ENCODE peak calls at places on chromosome 14, in five cellular contexts. One of them, this sample, is unnamed.

GRCh38 chr14:35499180-35499579 is 34.8 kb upstream of the INSM2 start:
- DNase-seq in AG08396: no peak
- DNase-seq in activated CD4-positive, alpha-beta memory T cell treated with anti-CD3 and anti-CD28 coated beads for 36 hours: no peak
- DNase-seq in RKO: no peak
- DNase-seq in activated T-helper 9 cell treated with anti-CD3 and anti-CD28 coated beads, Interleukin-2, amount 50 U/mL, for 16 hours: no peak
- DNase-seq in this sample: no peak

GRCh38 chr14:57153286-57153685 is 115.4 kb downstream of the EXOC5 start:
- DNase-seq in RKO: no peak
- DNase-seq in activated CD4-positive, alpha-beta memory T cell treated with anti-CD3 and anti-CD28 coated beads for 36 hours: no peak
- DNase-seq in activated T-helper 9 cell treated with anti-CD3 and anti-CD28 coated beads, Interleukin-2, amount 50 U/mL, for 16 hours: no peak
- DNase-seq in AG08396: no peak
- DNase-seq in this sample: no peak

GRCh38 chr14:99633913-99634312 is 11.0 kb upstream of the HHIPL1 start:
- DNase-seq in RKO: no peak
- DNase-seq in AG08396: no peak
- DNase-seq in activated CD4-positive, alpha-beta memory T cell treated with anti-CD3 and anti-CD28 coated beads for 36 hours: no peak
- DNase-seq in activated T-helper 9 cell treated with anti-CD3 and anti-CD28 coated beads, Interleukin-2, amount 50 U/mL, for 16 hours: no peak
- DNase-seq in this sample: no peak

GRCh38 chr14:64113279-64113678 is 180.9 kb downstream of the ESR2 start:
- DNase-seq in AG08396: no peak
- DNase-seq in activated T-helper 9 cell treated with anti-CD3 and anti-CD28 coated beads, Interleukin-2, amount 50 U/mL, for 16 hours: no peak
- DNase-seq in activated CD4-positive, alpha-beta memory T cell treated with anti-CD3 and anti-CD28 coated beads for 36 hours: no peak
- DNase-seq in RKO: no peak
- DNase-seq in this sample: peak

GRCh38 chr14:101125719-101126375 is 222.3 kb upstream of the RTL1 start:
- DNase-seq in RKO: no peak
- DNase-seq in activated CD4-positive, alpha-beta memory T cell treated with anti-CD3 and anti-CD28 coated beads for 36 hours: no peak
- DNase-seq in activated T-helper 9 cell treated with anti-CD3 and anti-CD28 coated beads, Interleukin-2, amount 50 U/mL, for 16 hours: no peak
- DNase-seq in AG08396: no peak
- DNase-seq in this sample: peak

GRCh38 chr14:106287506-106287905 is 761.1 kb downstream of the TMEM121 start:
- DNase-seq in RKO: no peak
- DNase-seq in activated CD4-positive, alpha-beta memory T cell treated with anti-CD3 and anti-CD28 coated beads for 36 hours: no peak
- DNase-seq in activated T-helper 9 cell treated with anti-CD3 and anti-CD28 coated beads, Interleukin-2, amount 50 U/mL, for 16 hours: no peak
- DNase-seq in AG08396: no peak
- DNase-seq in this sample: no peak

GRCh38 chr14:101462726-101463565 is 98.3 kb upstream of the DIO3 start:
- DNase-seq in RKO: no peak
- DNase-seq in activated CD4-positive, alpha-beta memory T cell treated with anti-CD3 and anti-CD28 coated beads for 36 hours: no peak
- DNase-seq in AG08396: no peak
- DNase-seq in activated T-helper 9 cell treated with anti-CD3 and anti-CD28 coated beads, Interleukin-2, amount 50 U/mL, for 16 hours: no peak
- DNase-seq in this sample: no peak

GRCh38 chr14:29454026-29454693 is 473.5 kb downstream of the PRKD1 start:
- DNase-seq in activated T-helper 9 cell treated with anti-CD3 and anti-CD28 coated beads, Interleukin-2, amount 50 U/mL, for 16 hours: no peak
- DNase-seq in RKO: no peak
- DNase-seq in activated CD4-positive, alpha-beta memory T cell treated with anti-CD3 and anti-CD28 coated beads for 36 hours: no peak
- DNase-seq in AG08396: no peak
- DNase-seq in this sample: no peak

GRCh38 chr14:89430271-89430620 is 13.2 kb upstream of the FOXN3 start:
- DNase-seq in AG08396: no peak
- DNase-seq in activated T-helper 9 cell treated with anti-CD3 and anti-CD28 coated beads, Interleukin-2, amount 50 U/mL, for 16 hours: no peak
- DNase-seq in activated CD4-positive, alpha-beta memory T cell treated with anti-CD3 and anti-CD28 coated beads for 36 hours: no peak
- DNase-seq in RKO: no peak
- DNase-seq in this sample: no peak

GRCh38 chr14:50260511-50260910 is 29.1 kb upstream of the SOS2 start:
- DNase-seq in activated CD4-positive, alpha-beta memory T cell treated with anti-CD3 and anti-CD28 coated beads for 36 hours: no peak
- DNase-seq in AG08396: peak
- DNase-seq in RKO: peak
- DNase-seq in activated T-helper 9 cell treated with anti-CD3 and anti-CD28 coated beads, Interleukin-2, amount 50 U/mL, for 16 hours: no peak
- DNase-seq in this sample: no peak